ENCODE peak calls at places on chromosome 2, in nine cellular contexts. One of them, this sample, is unnamed.

GRCh38 chr2:15803186-15803986 is 137.0 kb upstream of the MYCN start:
- DNase-seq in cerebellar cortex: no peak
- DNase-seq in smooth muscle cell of the brain vasculature: no peak
- DNase-seq in NCI-H510A treated with DMSO at 0.1 percent for 48 hours: no peak
- DNase-seq in A549: no peak
- DNase-seq in HT1080: no peak
- DNase-seq in Jurkat, Clone E6-1: no peak
- DNase-seq in activated naive CD8-positive, alpha-beta T cell treated with anti-CD3 and anti-CD28 coated beads, Interleukin-2, amount 10 ng/mL, durations not matched to agents 7 days and 5 days: no peak
- DNase-seq in mucosa of gallbladder: no peak
- DNase-seq in this sample: no peak

GRCh38 chr2:66573412-66573811 is 138.5 kb downstream of the MEIS1 start:
- DNase-seq in cerebellar cortex: no peak
- DNase-seq in smooth muscle cell of the brain vasculature: no peak
- DNase-seq in NCI-H510A treated with DMSO at 0.1 percent for 48 hours: peak; percentile 82
- DNase-seq in A549: no peak
- DNase-seq in HT1080: no peak
- DNase-seq in Jurkat, Clone E6-1: no peak
- DNase-seq in activated naive CD8-positive, alpha-beta T cell treated with anti-CD3 and anti-CD28 coated beads, Interleukin-2, amount 10 ng/mL, durations not matched to agents 7 days and 5 days: no peak
- DNase-seq in mucosa of gallbladder: peak; percentile 68
- DNase-seq in this sample: no peak

GRCh38 chr2:127559454-127559853 is 24.0 kb downstream of the MYO7B start:
- DNase-seq in cerebellar cortex: no peak
- DNase-seq in smooth muscle cell of the brain vasculature: no peak
- DNase-seq in NCI-H510A treated with DMSO at 0.1 percent for 48 hours: no peak
- DNase-seq in A549: no peak
- DNase-seq in HT1080: no peak
- DNase-seq in Jurkat, Clone E6-1: no peak
- DNase-seq in activated naive CD8-positive, alpha-beta T cell treated with anti-CD3 and anti-CD28 coated beads, Interleukin-2, amount 10 ng/mL, durations not matched to agents 7 days and 5 days: no peak
- DNase-seq in mucosa of gallbladder: no peak
- DNase-seq in this sample: no peak

GRCh38 chr2:73284296-73285161 is at the start of gene FBXO41:
- DNase-seq in cerebellar cortex: no peak
- DNase-seq in smooth muscle cell of the brain vasculature: no peak
- DNase-seq in NCI-H510A treated with DMSO at 0.1 percent for 48 hours: peak; percentile 62
- DNase-seq in A549: peak; percentile 56
- DNase-seq in HT1080: peak; percentile 65
- DNase-seq in Jurkat, Clone E6-1: peak; percentile 86
- DNase-seq in activated naive CD8-positive, alpha-beta T cell treated with anti-CD3 and anti-CD28 coated beads, Interleukin-2, amount 10 ng/mL, durations not matched to agents 7 days and 5 days: peak; percentile 85
- DNase-seq in mucosa of gallbladder: peak; percentile 18
- DNase-seq in this sample: peak; percentile 56

GRCh38 chr2:63767307-63767706 is 74.4 kb upstream of the UGP2 start:
- DNase-seq in cerebellar cortex: no peak
- DNase-seq in smooth muscle cell of the brain vasculature: no peak
- DNase-seq in NCI-H510A treated with DMSO at 0.1 percent for 48 hours: no peak
- DNase-seq in A549: no peak
- DNase-seq in HT1080: no peak
- DNase-seq in Jurkat, Clone E6-1: no peak
- DNase-seq in activated naive CD8-positive, alpha-beta T cell treated with anti-CD3 and anti-CD28 coated beads, Interleukin-2, amount 10 ng/mL, durations not matched to agents 7 days and 5 days: no peak
- DNase-seq in mucosa of gallbladder: no peak
- DNase-seq in this sample: no peak

GRCh38 chr2:190359896-190360376 is 16.5 kb downstream of the INPP1 start:
- DNase-seq in cerebellar cortex: peak; percentile 23
- DNase-seq in smooth muscle cell of the brain vasculature: peak; percentile 57
- DNase-seq in NCI-H510A treated with DMSO at 0.1 percent for 48 hours: no peak
- DNase-seq in A549: no peak
- DNase-seq in HT1080: peak; percentile 15
- DNase-seq in Jurkat, Clone E6-1: no peak
- DNase-seq in activated naive CD8-positive, alpha-beta T cell treated with anti-CD3 and anti-CD28 coated beads, Interleukin-2, amount 10 ng/mL, durations not matched to agents 7 days and 5 days: peak; percentile 60
- DNase-seq in mucosa of gallbladder: peak; percentile 29
- DNase-seq in this sample: no peak

GRCh38 chr2:47194410-47194809 is 39.3 kb upstream of the STPG4 start:
- DNase-seq in cerebellar cortex: peak; percentile 7
- DNase-seq in smooth muscle cell of the brain vasculature: no peak
- DNase-seq in NCI-H510A treated with DMSO at 0.1 percent for 48 hours: no peak
- DNase-seq in A549: no peak
- DNase-seq in HT1080: no peak
- DNase-seq in Jurkat, Clone E6-1: no peak
- DNase-seq in activated naive CD8-positive, alpha-beta T cell treated with anti-CD3 and anti-CD28 coated beads, Interleukin-2, amount 10 ng/mL, durations not matched to agents 7 days and 5 days: no peak
- DNase-seq in mucosa of gallbladder: no peak
- DNase-seq in this sample: no peak

GRCh38 chr2:43230981-43231827 is 4.8 kb upstream of the ZFP36L2 start:
- DNase-seq in cerebellar cortex: no peak
- DNase-seq in smooth muscle cell of the brain vasculature: no peak
- DNase-seq in NCI-H510A treated with DMSO at 0.1 percent for 48 hours: no peak
- DNase-seq in A549: no peak
- DNase-seq in HT1080: no peak
- DNase-seq in Jurkat, Clone E6-1: no peak
- DNase-seq in activated naive CD8-positive, alpha-beta T cell treated with anti-CD3 and anti-CD28 coated beads, Interleukin-2, amount 10 ng/mL, durations not matched to agents 7 days and 5 days: no peak
- DNase-seq in mucosa of gallbladder: no peak
- DNase-seq in this sample: no peak

GRCh38 chr2:105376789-105377231 is 22.0 kb downstream of the FHL2 start:
- DNase-seq in cerebellar cortex: no peak
- DNase-seq in smooth muscle cell of the brain vasculature: no peak
- DNase-seq in NCI-H510A treated with DMSO at 0.1 percent for 48 hours: no peak
- DNase-seq in A549: no peak
- DNase-seq in HT1080: peak; percentile 41
- DNase-seq in Jurkat, Clone E6-1: no peak
- DNase-seq in activated naive CD8-positive, alpha-beta T cell treated with anti-CD3 and anti-CD28 coated beads, Interleukin-2, amount 10 ng/mL, durations not matched to agents 7 days and 5 days: no peak
- DNase-seq in mucosa of gallbladder: no peak
- DNase-seq in this sample: no peak

GRCh38 chr2:20491739-20492531 is 45.1 kb downstream of the RHOB start:
- DNase-seq in cerebellar cortex: no peak
- DNase-seq in smooth muscle cell of the brain vasculature: no peak
- DNase-seq in NCI-H510A treated with DMSO at 0.1 percent for 48 hours: no peak
- DNase-seq in A549: no peak
- DNase-seq in HT1080: no peak
- DNase-seq in Jurkat, Clone E6-1: no peak
- DNase-seq in activated naive CD8-positive, alpha-beta T cell treated with anti-CD3 and anti-CD28 coated beads, Interleukin-2, amount 10 ng/mL, durations not matched to agents 7 days and 5 days: no peak
- DNase-seq in mucosa of gallbladder: peak; percentile 37
- DNase-seq in this sample: no peak

GRCh38 chr2:69564604-69565003 is 78.9 kb downstream of the AAK1 start:
- DNase-seq in cerebellar cortex: no peak
- DNase-seq in smooth muscle cell of the brain vasculature: no peak
- DNase-seq in NCI-H510A treated with DMSO at 0.1 percent for 48 hours: no peak
- DNase-seq in A549: no peak
- DNase-seq in HT1080: no peak
- DNase-seq in Jurkat, Clone E6-1: no peak
- DNase-seq in activated naive CD8-positive, alpha-beta T cell treated with anti-CD3 and anti-CD28 coated beads, Interleukin-2, amount 10 ng/mL, durations not matched to agents 7 days and 5 days: no peak
- DNase-seq in mucosa of gallbladder: no peak
- DNase-seq in this sample: no peak

GRCh38 chr2:74516070-74516633 is 1.9 kb downstream of the TLX2 start:
- DNase-seq in cerebellar cortex: peak; percentile 22
- DNase-seq in smooth muscle cell of the brain vasculature: no peak
- DNase-seq in NCI-H510A treated with DMSO at 0.1 percent for 48 hours: peak; percentile 41
- DNase-seq in A549: no peak
- DNase-seq in HT1080: no peak
- DNase-seq in Jurkat, Clone E6-1: no peak
- DNase-seq in activated naive CD8-positive, alpha-beta T cell treated with anti-CD3 and anti-CD28 coated beads, Interleukin-2, amount 10 ng/mL, durations not matched to agents 7 days and 5 days: peak; percentile 82
- DNase-seq in mucosa of gallbladder: peak; percentile 67
- DNase-seq in this sample: peak; percentile 30

GRCh38 chr2:234528410-234529150 is 31.7 kb upstream of the ARL4C start:
- DNase-seq in cerebellar cortex: no peak
- DNase-seq in smooth muscle cell of the brain vasculature: no peak
- DNase-seq in NCI-H510A treated with DMSO at 0.1 percent for 48 hours: no peak
- DNase-seq in A549: no peak
- DNase-seq in HT1080: no peak
- DNase-seq in Jurkat, Clone E6-1: no peak
- DNase-seq in activated naive CD8-positive, alpha-beta T cell treated with anti-CD3 and anti-CD28 coated beads, Interleukin-2, amount 10 ng/mL, durations not matched to agents 7 days and 5 days: no peak
- DNase-seq in mucosa of gallbladder: no peak
- DNase-seq in this sample: no peak